ENCODE peak calls at places on chromosome 2, in six cellular contexts. U, Y, H, C, S and B are unnamed samples.

GRCh38 chr2:177573120-177573519 is 180.5 kb downstream of the AGPS start:
- DNase-seq in C (no peak), S (no peak), H (peak), U (no peak), Y (no peak), B (no peak)

GRCh38 chr2:165961818-165962217 is 8.2 kb upstream of the TTC21B start:
- DNase-seq in C (no peak), S (no peak), H (no peak), U (no peak), Y (no peak), B (no peak)

GRCh38 chr2:219539295-219539788 is 4.3 kb downstream of the CHPF start:
- DNase-seq in C (no peak), Y (no peak), S (no peak), U (no peak), H (no peak), B (no peak)

GRCh38 chr2:239465017-239466001 is 64.5 kb upstream of the HDAC4 start:
- DNase-seq in S (no peak), H (no peak), U (no peak), Y (no peak), C (peak), B (peak)

GRCh38 chr2:136238214-136238551 is 120.2 kb upstream of the CXCR4 start:
- DNase-seq in H (no peak), Y (no peak), C (peak), S (no peak), U (no peak), B (no peak)

GRCh38 chr2:140529706-140530105 is 1601.1 kb downstream of the LRP1B start:
- DNase-seq in H (no peak), C (no peak), Y (peak), S (no peak), U (no peak), B (no peak)

GRCh38 chr2:4725618-4726017 is 966.6 kb upstream of the SOX11 start:
- DNase-seq in U (no peak), H (no peak), S (no peak), C (no peak), Y (no peak), B (no peak)

GRCh38 chr2:64263315-64263714 is 119.1 kb upstream of the PELI1 start:
- DNase-seq in S (no peak), H (peak), U (no peak), C (peak), Y (peak), B (no peak)

DNA sequence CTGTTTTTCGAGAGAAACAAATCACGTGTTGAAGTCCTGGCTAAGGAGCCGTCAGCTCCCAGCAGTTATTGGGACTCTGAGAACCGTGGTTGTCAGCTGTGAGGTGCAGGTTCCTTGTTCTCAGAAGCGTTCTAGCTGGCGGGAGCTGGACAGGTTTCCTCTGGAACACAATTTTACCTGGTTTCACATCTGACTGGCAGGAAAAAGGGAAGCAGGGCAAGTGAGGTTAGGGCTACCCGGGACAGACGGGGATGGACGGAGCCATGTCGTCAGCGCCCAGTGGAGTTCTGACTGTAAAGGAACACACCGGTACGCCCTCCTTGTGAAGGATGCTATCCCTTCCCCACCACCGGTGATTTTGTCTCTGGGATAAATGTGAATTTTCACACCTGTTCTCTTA is 26.1 kb downstream of the ITGB1BP1 start:
- DNase-seq in C (no peak), U (no peak), Y (no peak), S (no peak), H (no peak), B (no peak)
- H4K91ac ChIP-seq in C (no peak), U (no peak), Y (no peak), S (no peak), H (no peak), B (no peak)

GRCh38 chr2:71794611-71795010 is 341.2 kb downstream of the DYSF start:
- DNase-seq in Y (no peak), H (no peak), U (no peak), C (no peak), S (no peak), B (no peak)

GRCh38 chr2:71795486-71795885 is 342.1 kb downstream of the DYSF start:
- DNase-seq in U (no peak), C (no peak), H (no peak), S (no peak), Y (no peak), B (no peak)

GRCh38 chr2:71793965-71794364 is 340.6 kb downstream of the DYSF start:
- DNase-seq in C (no peak), H (no peak), S (no peak), U (no peak), Y (no peak), B (no peak)

GRCh38 chr2:71797006-71797810 is 343.8 kb downstream of the DYSF start:
- DNase-seq in C (no peak), Y (no peak), S (no peak), U (no peak), H (no peak), B (no peak)

GRCh38 chr2:71796174-71796592 is 342.8 kb downstream of the DYSF start:
- DNase-seq in S (no peak), Y (peak), U (no peak), C (peak), H (peak), B (no peak)
- H2BK5ac ChIP-seq in S (no peak), Y (no peak), U (no peak), C (no peak), H (no peak), B (no peak)

DNA sequence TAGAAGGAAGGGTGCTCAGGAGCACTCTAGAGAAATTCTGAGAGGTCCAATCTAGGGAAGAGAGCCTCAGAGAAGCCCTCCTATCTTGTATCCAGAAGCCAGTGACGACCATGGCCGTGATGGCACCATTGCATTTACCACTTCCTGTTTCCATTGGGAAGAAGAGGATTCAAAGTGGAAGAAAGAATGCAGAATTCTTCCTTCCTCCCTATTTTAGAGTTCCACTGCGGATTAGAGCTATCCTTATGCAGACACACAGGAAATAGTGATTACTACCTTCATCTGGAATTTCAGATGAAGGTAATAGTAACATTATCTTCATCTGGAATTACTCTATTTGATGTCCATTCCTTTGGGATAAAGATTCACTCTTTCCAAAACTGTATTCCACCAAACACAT is 45.6 kb upstream of the PCBP1 start:
- DNase-seq in C (no peak), H (peak), Y (peak), S (no peak), U (no peak), B (no peak)
- H4K91ac ChIP-seq in C (no peak), H (no peak), Y (no peak), S (no peak), U (no peak), B (no peak)

GRCh38 chr2:170262806-170263205 is 84.9 kb downstream of the MYO3B start:
- DNase-seq in C (no peak), S (no peak), U (no peak), Y (no peak), H (no peak), B (no peak)
- H2BK5ac ChIP-seq in C (no peak), S (no peak), U (no peak), Y (no peak), H (no peak), B (no peak)